ENCODE peak calls at places on chromosome 17, in six cellular contexts. D is GOT3, B is T-helper 9 cell, Z is iris pigment epithelial cell, J is head of caudate nucleus, R is LNCaP clone FGC. G is an unnamed sample.
A peak's percentile ranks its signal among the peaks of the same experiment; 100 is the strongest.

GRCh38 chr17:37170881-37171460 is 204.8 kb upstream of the C17orf78 start:
- DNase-seq in J (no peak), R (no peak), B (no peak), Z (no peak), D (no peak), G (no peak)

GRCh38 chr17:47279062-47279801 is 25.6 kb downstream of the ITGB3 start:
- DNase-seq in R (no peak), D (peak; percentile 52), J (no peak), Z (peak; percentile 99), B (no peak), G (peak; percentile 85)

GRCh38 chr17:35907691-35908090 is 22.9 kb downstream of the RDM1 start:
- DNase-seq in J (no peak), D (no peak), B (no peak), R (no peak), Z (no peak), G (no peak)

GRCh38 chr17:38584350-38584925 is 21.3 kb downstream of the SRCIN1 start:
- DNase-seq in D (peak; percentile 31), R (peak; percentile 18), Z (peak; percentile 39), B (peak; percentile 56), J (peak; percentile 77), G (no peak)

GRCh38 chr17:65278050-65278819 is 141.1 kb downstream of the RGS9 start:
- DNase-seq in B (no peak), Z (peak; percentile 69), R (peak; percentile 10), J (no peak), D (no peak), G (no peak)

GRCh38 chr17:1693339-1693738 is 8.7 kb upstream of the PRPF8 start:
- DNase-seq in Z (peak; percentile 54), R (no peak), B (no peak), D (no peak), J (no peak), G (peak; percentile 42)

GRCh38 chr17:17712268-17712924 is 31.1 kb downstream of the RAI1 start:
- DNase-seq in J (no peak), R (no peak), D (peak; percentile 19), Z (peak; percentile 99), B (no peak), G (no peak)

GRCh38 chr17:78659546-78659945 is 82.3 kb upstream of the DNAH17 start:
- DNase-seq in D (no peak), J (no peak), B (no peak), R (no peak), Z (no peak), G (no peak)

GRCh38 chr17:75032896-75033294 is 13.9 kb downstream of the ATP5PD start:
- DNase-seq in R (no peak), J (peak; percentile 34), B (peak; percentile 10), Z (no peak), D (no peak), G (no peak)

GRCh38 chr17:46108120-46108519 is 85.1 kb downstream of the KANSL1 start:
- DNase-seq in Z (no peak), B (no peak), R (peak; percentile 74), D (no peak), J (no peak), G (no peak)

GRCh38 chr17:13256545-13256944 is 238.7 kb upstream of the ELAC2 start:
- DNase-seq in B (no peak), R (no peak), Z (no peak), J (no peak), D (no peak), G (no peak)

GRCh38 chr17:30414486-30414885 is 35.8 kb downstream of the CPD start:
- DNase-seq in D (no peak), R (no peak), J (no peak), B (no peak), Z (no peak), G (no peak)

GRCh38 chr17:16286947-16287562 is 66.2 kb downstream of the CENPV start:
- DNase-seq in J (no peak), D (peak; percentile 56), Z (no peak), R (no peak), B (no peak), G (no peak)

G was measured in foreskin keratinocyte.